ENCODE peak calls at places on chromosome 3, in five cellular contexts. V is neural progenitor cell, Y is PC-9, U is OCI-LY7, C is fibroblast of lung. I is an unnamed sample. For H4K20me1 and H3K4me1, the result is how much of the 10 kb centered on the place peaks cover.

GRCh38 chr3:108500728-108501127 is 9.7 kb downstream of the MYH15 start:
- DNase-seq in U (no peak), V (no peak), C (no peak), Y (no peak), I (no peak)

GRCh38 chr3:108133858-108134554 is 43.2 kb upstream of the CD47 start:
- DNase-seq in Y (no peak), C (no peak), U (peak), V (no peak), I (no peak)

GRCh38 chr3:23157331-23157730 is 45.8 kb upstream of the UBE2E2 start:
- DNase-seq in Y (no peak), V (no peak), C (no peak), U (no peak), I (no peak)

GRCh38 chr3:74463515-74463914 is 150.9 kb downstream of the CNTN3 start:
- DNase-seq in V (no peak), Y (no peak), C (no peak), U (no peak), I (no peak)

GRCh38 chr3:132222868-132223538 is 94.2 kb upstream of the ACP3 start:
- DNase-seq in U (no peak), C (no peak), V (peak), Y (no peak), I (no peak)

GRCh38 chr3:62873672-62874397 is 1.4 kb downstream of the CADPS start:
- DNase-seq in V (peak), C (peak), U (peak), Y (no peak), I (peak)

GRCh38 chr3:45552031-45552772 is 42.3 kb upstream of the LIMD1 start:
- DNase-seq in U (no peak), Y (no peak), C (no peak), V (no peak), I (no peak)

GRCh38 chr3:184685646-184686045 is 26.2 kb downstream of the MAGEF1 start:
- DNase-seq in U (no peak), Y (no peak), V (peak), C (peak), I (no peak)

GRCh38 chr3:182919866-182920357 is 60.4 kb downstream of the DCUN1D1 start:
- DNase-seq in C (no peak), V (no peak), Y (no peak), U (no peak), I (no peak)

GRCh38 chr3:23395115-23395514 is 192.0 kb downstream of the UBE2E2 start:
- DNase-seq in C (no peak), V (no peak), Y (no peak), U (no peak), I (no peak)

GRCh38 chr3:99970198-99970597 is 144.1 kb downstream of the FILIP1L start:
- DNase-seq in Y (no peak), C (no peak), U (no peak), V (no peak), I (no peak)

GRCh38 chr3:146227486-146227885 is 23.4 kb downstream of the PLSCR4 start:
- DNase-seq in Y (no peak), U (no peak), C (no peak), V (peak), I (no peak)

GRCh38 chr3:183911087-183911486 is 26.4 kb upstream of the PARL start:
- DNase-seq in V (no peak), U (no peak), Y (no peak), C (no peak), I (no peak)

GRCh38 chr3:42130329-42131070 is 39.3 kb downstream of the TRAK1 start:
- DNase-seq in Y (no peak), C (no peak), V (no peak), U (no peak), I (no peak)

GRCh38 chr3:42127226-42127625 is 36.1 kb downstream of the TRAK1 start:
- DNase-seq in Y (no peak), V (no peak), C (no peak), U (peak), I (no peak)

GRCh38 chr3:42128526-42128925 is 37.4 kb downstream of the TRAK1 start:
- DNase-seq in U (peak), V (no peak), C (no peak), Y (no peak), I (no peak)

GRCh38 chr3:42130007-42130328 is 38.8 kb downstream of the TRAK1 start:
- DNase-seq in C (no peak), Y (no peak), U (peak), V (no peak), I (no peak)

GRCh38 chr3:42129014-42129953 is 38.1 kb downstream of the TRAK1 start:
- DNase-seq in U (peak), C (peak), V (no peak), Y (peak), I (no peak)
- H4K20me1 ChIP-seq in U (under half), C (under half), V (under half), Y (under half), I (under half)

GRCh38 chr3:126450219-126450618 is 25.5 kb downstream of the ZXDC start:
- DNase-seq in C (no peak), Y (no peak), U (no peak), V (no peak), I (no peak)

GRCh38 chr3:126447456-126448106 is 28.1 kb downstream of the ZXDC start:
- DNase-seq in C (no peak), Y (no peak), V (no peak), U (no peak), I (no peak)

GRCh38 chr3:126449621-126450051 is 26.1 kb downstream of the ZXDC start:
- DNase-seq in V (no peak), Y (no peak), U (no peak), C (no peak), I (no peak)

GRCh38 chr3:126448141-126448892 is 27.4 kb downstream of the ZXDC start:
- DNase-seq in V (no peak), U (no peak), Y (no peak), C (no peak), I (no peak)

DNA sequence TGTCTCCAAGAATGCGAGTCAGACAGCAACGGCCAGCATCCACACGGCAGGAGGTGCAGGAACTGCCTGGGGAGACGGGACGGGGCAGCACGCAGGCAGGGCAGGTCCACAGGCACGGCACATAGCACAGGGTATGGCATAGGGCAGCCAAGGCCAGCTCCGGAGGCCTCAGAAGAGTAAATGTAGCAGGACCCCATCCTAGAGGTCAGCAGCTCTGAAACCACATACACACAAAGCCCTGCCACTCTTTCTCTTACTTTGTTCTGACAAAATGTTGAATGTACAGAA is 26.9 kb downstream of the ZXDC start:
- DNase-seq in Y (no peak), U (no peak), V (no peak), C (no peak), I (no peak)
- H3K4me1 ChIP-seq in Y (under half), U (under half), V (under half), C (under half), I (under half)

GRCh38 chr3:197029511-197030167 is at the start of gene MELTF:
- DNase-seq in U (peak), C (peak), V (peak), Y (peak), I (peak)
- H3K4me2 ChIP-seq in U (peak), C (peak), V (peak), Y (peak), I (peak)

GRCh38 chr3:143163562-143163961 is 44.0 kb downstream of the CHST2 start:
- DNase-seq in U (no peak), V (no peak), Y (no peak), C (no peak), I (no peak)
- H4K20me1 ChIP-seq in U (under half), V (under half), Y (under half), C (under half), I (under half)

DNA sequence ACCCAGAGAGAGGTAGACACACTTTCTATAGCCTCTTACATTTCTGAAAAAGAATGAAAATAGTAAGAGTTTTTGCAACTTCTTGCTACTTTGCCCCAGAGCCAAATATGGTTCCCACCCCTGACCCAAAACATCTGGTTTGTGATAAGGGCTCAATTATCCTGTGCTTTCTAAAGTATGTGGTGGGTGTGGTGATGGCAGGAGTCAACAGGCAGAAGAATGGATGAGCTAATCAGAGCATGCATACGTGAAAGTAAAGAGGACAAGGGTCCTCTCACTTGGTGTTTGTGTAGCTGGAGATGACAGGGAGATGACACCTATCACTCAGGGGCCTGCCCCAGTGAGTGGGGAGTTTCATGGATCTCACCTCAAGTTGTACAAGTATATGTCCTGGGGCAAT is 19.1 kb downstream of the KBTBD8 start:
- DNase-seq in V (no peak), U (peak), Y (no peak), C (no peak), I (no peak)
- H3K4me1 ChIP-seq in V (under half), U (half or more), Y (under half), C (under half), I (under half)

GRCh38 chr3:186775999-186776398 is 7.4 kb upstream of the EIF4A2 start:
- DNase-seq in Y (no peak), V (peak), U (no peak), C (peak), I (no peak)
- H3K4me2 ChIP-seq in Y (no peak), V (no peak), U (no peak), C (no peak), I (no peak)

DNA sequence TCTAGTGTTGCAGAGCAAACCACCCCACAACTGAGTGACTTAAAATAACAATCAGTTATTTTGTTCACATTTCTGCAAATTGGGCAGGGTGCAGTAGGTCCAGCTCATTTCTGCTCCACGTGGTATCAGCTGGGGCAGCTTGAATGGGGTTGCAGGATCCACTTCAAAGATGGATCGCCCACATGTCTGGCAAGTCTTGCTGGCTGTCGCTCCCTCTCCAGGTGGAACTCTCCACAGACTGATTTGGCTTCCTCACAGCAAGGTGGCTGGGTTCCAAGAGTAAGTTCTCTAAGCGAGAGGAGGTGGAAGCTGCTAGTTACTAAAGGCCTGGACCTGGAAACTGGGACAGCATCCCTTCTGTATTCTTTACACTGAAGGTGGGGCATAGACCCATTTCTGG is 213.3 kb downstream of the SLC9A9 start:
- DNase-seq in V (no peak), U (no peak), Y (no peak), C (peak), I (peak)
- H4K20me1 ChIP-seq in V (under half), U (under half), Y (under half), C (under half), I (under half)

GRCh38 chr3:112009670-112010069 is 10.9 kb downstream of the TAGLN3 start:
- DNase-seq in Y (no peak), V (no peak), U (no peak), C (no peak), I (no peak)

GRCh38 chr3:112012205-112012604 is 13.5 kb downstream of the TAGLN3 start:
- DNase-seq in U (no peak), V (no peak), C (no peak), Y (no peak), I (no peak)

GRCh38 chr3:112013058-112013783 is 14.5 kb downstream of the TAGLN3 start:
- DNase-seq in C (peak), V (peak), Y (peak), U (peak), I (no peak)

GRCh38 chr3:112011376-112011940 is 12.7 kb downstream of the TAGLN3 start:
- DNase-seq in V (no peak), U (no peak), Y (no peak), C (no peak), I (no peak)

DNA sequence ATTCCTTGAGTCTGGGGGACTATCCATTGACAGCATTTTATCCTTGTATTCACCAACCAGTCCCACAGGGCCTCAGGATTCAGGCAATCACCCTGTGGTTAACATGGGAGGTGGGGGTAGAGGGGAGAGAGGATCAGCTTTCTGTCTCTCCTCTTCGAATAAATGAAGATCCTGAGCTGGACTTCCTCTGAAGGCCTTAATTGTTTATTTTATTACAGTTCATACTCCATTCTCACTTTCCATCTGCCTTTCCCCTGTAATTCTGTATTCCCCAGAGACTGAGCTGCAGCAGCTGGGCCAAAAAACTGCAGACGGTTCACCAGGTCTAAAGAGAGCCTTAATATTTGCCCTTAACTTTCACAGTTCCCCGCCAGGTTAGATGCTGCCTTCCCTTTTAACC is 11.9 kb downstream of the TAGLN3 start:
- DNase-seq in V (no peak), U (peak), Y (no peak), C (no peak), I (no peak)
- H3K4me1 ChIP-seq in V (under half), U (under half), Y (under half), C (under half), I (under half)

GRCh38 chr3:156820687-156821070 is 5.5 kb upstream of the LEKR1 start:
- DNase-seq in Y (no peak), C (peak), U (no peak), V (no peak), I (no peak)
- H3K4me2 ChIP-seq in Y (no peak), C (no peak), U (no peak), V (no peak), I (no peak)

GRCh38 chr3:50254577-50255250 is 14.2 kb upstream of the SEMA3B start:
- DNase-seq in C (peak), U (no peak), V (no peak), Y (no peak), I (no peak)
- H4K20me1 ChIP-seq in C (under half), U (under half), V (half or more), Y (under half), I (half or more)

I was measured in DND-41.